ENCODE peak calls at places on chromosomes 7 and 10, in four cellular contexts. G, C, V and W are unnamed samples.

GRCh38 chr7:7521259-7521658 is 14.4 kb downstream of the COL28A1 start:
- DNase-seq in C (no peak), G (no peak), V (no peak), W (no peak)

GRCh38 chr10:4068255-4069028 is 283.4 kb upstream of the KLF6 start:
- DNase-seq in V (no peak), C (no peak), G (no peak), W (no peak)

GRCh38 chr7:47889723-47890122 is 58.5 kb downstream of the PKD1L1 start:
- DNase-seq in V (no peak), G (no peak), C (no peak), W (no peak)

GRCh38 chr7:144835166-144835611 is 664 bp downstream of the TPK1 start:
- DNase-seq in V (peak), C (peak), G (peak), W (peak)

GRCh38 chr7:84149573-84149972 is 45.0 kb downstream of the SEMA3A start:
- DNase-seq in C (no peak), V (no peak), G (no peak), W (no peak)

GRCh38 chr7:157581740-157582139 is 244.9 kb downstream of the DNAJB6 start:
- DNase-seq in G (no peak), V (no peak), C (no peak), W (no peak)

GRCh38 chr7:150734293-150734692 is 2.9 kb upstream of the GIMAP5 start:
- DNase-seq in V (no peak), G (no peak), C (no peak), W (no peak)

GRCh38 chr7:49926720-49927119 is 153.3 kb downstream of the VWC2 start:
- DNase-seq in C (no peak), G (no peak), V (no peak), W (no peak)

GRCh38 chr10:5089869-5090268 is 4.3 kb upstream of the AKR1C3 start:
- DNase-seq in G (peak), V (no peak), C (no peak), W (peak)

GRCh38 chr7:95865716-95866371 is 93.5 kb downstream of the DYNC1I1 start:
- DNase-seq in V (no peak), G (peak), C (no peak), W (peak)

GRCh38 chr10:102485093-102485785 is 17.3 kb downstream of the ACTR1A start:
- DNase-seq in C (no peak), V (no peak), G (no peak), W (no peak)

GRCh38 chr7:31437466-31437865 is 76.4 kb upstream of the ITPRID1 start:
- DNase-seq in G (no peak), C (no peak), V (no peak), W (no peak)

GRCh38 chr7:147196476-147196875 is 1079.9 kb downstream of the CNTNAP2 start:
- DNase-seq in G (no peak), V (no peak), C (no peak), W (no peak)

GRCh38 chr10:29119374-29119773 is 169.5 kb upstream of the LYZL1 start:
- DNase-seq in V (no peak), C (no peak), G (peak), W (peak)

GRCh38 chr10:35643151-35643975 is 1.3 kb upstream of the FZD8 start:
- DNase-seq in G (peak), V (peak), C (peak), W (peak)

GRCh38 chr10:2979267-2979660 is 88.1 kb upstream of the PFKP start:
- DNase-seq in V (no peak), C (no peak), G (peak), W (peak)

GRCh38 chr10:2980116-2980515 is 87.2 kb upstream of the PFKP start:
- DNase-seq in V (no peak), G (peak), C (no peak), W (peak)

GRCh38 chr10:2978574-2979266 is 88.6 kb upstream of the PFKP start:
- DNase-seq in C (no peak), G (no peak), V (no peak), W (no peak)

GRCh38 chr10:2980791-2981360 is 86.5 kb upstream of the PFKP start:
- DNase-seq in V (no peak), G (peak), C (no peak), W (peak)

DNA sequence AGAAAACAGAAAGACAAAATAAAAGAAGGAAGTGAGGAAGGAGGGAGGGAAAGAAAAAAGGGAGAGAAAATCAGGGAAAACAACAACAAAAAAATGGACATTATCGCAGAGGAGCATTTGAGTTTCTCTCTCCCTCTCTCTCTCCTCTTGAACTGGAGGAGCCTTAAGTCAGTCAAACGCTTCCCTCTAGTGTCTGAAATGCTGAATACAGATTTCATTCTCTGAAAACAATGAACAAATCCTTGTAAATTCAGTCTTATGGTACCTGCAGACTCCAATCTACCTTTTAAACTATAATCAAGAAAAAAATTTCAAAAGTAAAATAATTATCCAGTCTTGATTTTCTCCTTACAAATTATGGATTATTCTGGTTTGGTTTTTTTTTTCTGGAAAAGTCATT is 89.2 kb upstream of the PFKP start:
- DNase-seq in C (peak), V (no peak), G (peak), W (peak)
- TF ChIP-seq CTCF in C (peak), V (peak), G (peak), W (peak)

DNA sequence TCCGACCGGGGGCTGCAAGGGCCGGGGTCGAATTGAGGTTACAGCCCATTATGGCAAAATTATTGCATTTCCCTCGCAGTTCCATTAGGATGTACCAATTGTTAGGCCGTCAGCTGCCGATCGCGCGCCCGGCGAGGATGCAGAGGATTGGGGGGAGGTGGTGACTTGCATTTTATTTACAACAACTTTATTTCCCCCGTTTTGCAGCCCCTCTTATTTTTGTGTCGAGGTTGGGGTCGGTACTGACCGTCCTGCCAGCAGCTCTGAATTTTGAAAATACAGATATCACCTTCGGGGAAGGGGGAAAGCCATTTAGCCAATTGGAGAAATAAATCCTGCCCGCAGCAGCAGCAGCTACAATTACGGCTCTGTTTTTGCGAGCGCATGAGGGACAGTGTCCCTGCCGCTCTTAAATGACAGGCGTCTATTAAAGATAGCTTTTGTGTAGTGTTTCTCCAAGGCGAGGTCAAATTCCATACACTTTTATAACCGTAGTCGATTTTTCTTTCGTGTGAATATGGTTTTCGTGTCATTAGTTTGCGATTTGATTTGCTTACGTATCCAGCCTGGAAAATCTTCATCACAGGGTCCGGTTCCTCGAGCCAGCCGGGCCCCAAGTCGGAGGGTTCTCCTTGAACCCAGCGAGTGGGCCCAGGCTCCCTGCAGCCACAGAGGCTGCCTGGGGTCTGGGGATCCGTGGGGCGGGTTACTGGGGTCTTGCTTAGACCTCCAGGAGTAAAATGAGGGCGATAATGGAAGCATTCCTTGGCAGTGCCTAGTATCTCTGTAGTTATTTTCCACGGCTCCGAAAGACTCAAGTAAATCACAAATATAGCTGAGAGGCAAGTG is 693 bp upstream of the HOXA5 start:
- DNase-seq in V (no peak), C (no peak), G (peak), W (no peak)
- H3K4me3 ChIP-seq in V (peak), C (peak), G (peak), W (no peak)

DNA sequence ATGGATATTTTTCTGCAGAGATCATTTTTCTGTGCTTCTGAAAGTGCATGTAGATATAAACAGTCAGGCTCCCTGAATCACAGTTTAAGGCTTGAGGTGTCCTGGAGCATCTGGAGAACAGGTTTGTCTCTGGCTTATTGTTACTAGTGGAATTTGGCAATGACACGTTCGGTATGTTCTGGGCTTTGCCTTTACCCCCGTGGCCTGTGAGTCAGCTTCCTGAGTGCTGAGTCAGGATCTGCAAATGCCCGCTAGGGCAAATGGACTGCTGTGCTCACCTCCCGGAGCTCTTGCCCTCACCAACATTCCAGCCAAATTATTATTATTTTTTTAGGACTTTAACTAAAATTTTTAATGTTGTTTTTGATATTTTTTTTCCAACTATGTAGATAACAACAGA is 192.5 kb upstream of the PRSS1 start:
- DNase-seq in C (peak), G (peak), V (peak), W (peak)
- TF ChIP-seq CTCF in C (no peak), G (peak), V (no peak), W (peak)

DNA sequence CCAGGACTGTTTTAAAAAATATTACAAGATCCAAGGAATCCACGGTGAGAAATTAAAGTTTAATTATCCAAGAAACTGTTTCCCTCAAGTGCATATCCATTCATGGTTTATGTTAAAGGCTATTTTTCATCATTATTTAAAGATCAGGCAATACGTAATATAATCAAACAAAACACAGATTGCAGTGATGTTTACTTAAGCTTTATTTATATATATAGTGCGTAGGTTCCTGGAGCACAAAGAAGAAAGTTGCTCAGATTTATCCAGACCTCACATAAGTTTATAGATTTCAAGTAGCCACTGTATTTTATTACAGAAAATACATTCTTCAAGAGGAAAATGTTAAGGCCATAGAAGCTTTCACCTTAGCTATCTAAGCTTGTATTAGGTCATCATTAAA is 210.0 kb upstream of the KLF14 start:
- DNase-seq in V (no peak), C (no peak), G (no peak), W (no peak)
- H3K4me3 ChIP-seq in V (peak), C (peak), G (no peak), W (no peak)

DNA sequence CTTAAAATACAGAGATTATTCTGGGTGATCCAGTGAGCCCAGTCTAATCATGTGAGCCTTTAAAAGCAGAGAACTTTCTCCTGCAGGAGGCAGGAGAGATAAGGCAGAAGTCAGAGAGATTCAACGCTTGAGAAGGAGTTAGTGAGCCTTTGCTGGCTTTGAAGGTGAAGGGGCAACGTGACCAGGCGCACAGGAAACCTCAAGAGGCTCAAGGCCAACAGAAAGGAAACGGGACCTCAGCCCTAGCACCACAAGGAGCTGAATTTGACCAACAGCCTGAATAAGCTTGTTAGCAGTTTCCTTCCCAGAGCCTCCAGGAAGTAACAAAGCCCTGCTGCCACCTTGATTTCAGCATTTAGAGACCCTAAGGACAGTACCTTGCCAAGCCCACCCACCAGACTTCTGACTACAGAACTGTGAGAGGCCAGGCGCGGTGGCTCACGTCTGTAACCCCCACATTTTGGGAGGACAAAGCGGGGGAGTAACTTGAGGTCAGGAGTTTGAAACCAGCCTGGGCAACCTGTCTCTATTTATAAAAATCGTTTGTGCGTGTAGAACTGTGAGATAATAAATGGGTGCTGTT is 87.3 kb upstream of the KAT6B start:
- DNase-seq in C (no peak), V (no peak), G (peak), W (no peak)
- TF ChIP-seq CTCF in C (no peak), V (peak), G (peak), W (peak)

DNA sequence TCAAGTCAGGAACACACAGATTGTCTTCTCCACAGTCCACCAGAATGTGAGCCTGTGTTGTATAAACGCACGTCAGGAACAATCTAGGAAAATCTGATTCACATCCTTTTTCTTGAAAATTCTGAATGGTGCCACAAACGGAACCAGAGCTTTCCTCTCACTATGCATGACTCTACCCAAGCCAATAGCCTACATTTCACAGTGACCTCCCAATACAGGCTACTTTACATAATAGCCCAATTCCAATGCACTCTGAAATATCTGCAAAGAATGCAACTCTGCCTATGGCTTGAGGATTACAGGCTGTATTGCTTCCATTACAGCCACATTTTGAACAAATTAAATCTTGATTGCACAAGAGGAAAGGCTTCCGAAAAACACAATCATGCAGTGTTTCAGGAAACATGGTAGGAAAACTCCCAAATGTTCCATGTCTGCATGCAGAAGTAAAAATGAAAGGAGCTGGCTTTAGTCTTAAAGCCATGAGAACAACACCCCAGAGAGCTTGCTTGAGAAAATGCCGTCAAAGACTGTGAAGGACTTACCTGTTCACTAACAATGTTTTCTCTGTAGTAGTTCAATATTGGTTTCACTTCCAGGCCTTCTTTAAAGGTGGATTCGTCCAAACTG is 113.9 kb downstream of the ITGA8 start:
- DNase-seq in C (no peak), G (no peak), V (no peak), W (peak)
- H3K4me3 ChIP-seq in C (no peak), G (no peak), V (no peak), W (no peak)

DNA sequence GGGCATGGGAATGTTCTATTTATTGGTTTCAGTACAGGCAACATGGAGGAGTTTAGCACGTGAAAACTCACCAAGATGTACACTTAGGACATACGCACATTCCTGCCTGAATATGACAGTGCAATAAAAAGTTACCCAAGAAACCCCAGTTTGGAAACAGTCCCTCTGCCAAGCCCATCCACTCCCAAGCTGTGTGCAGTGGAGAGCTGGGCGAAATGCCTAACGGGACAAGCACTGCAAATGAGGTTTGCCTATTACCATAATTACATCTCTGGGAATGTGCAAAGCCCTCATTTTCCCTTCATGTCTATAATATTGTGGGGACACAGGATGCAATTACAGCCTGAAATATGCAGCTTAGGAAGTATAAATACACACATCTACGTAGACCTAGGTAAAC is 117.6 kb downstream of the PLXNA4 start:
- DNase-seq in V (no peak), C (no peak), G (no peak), W (no peak)
- TF ChIP-seq CTCF in V (no peak), C (no peak), G (no peak), W (no peak)

DNA sequence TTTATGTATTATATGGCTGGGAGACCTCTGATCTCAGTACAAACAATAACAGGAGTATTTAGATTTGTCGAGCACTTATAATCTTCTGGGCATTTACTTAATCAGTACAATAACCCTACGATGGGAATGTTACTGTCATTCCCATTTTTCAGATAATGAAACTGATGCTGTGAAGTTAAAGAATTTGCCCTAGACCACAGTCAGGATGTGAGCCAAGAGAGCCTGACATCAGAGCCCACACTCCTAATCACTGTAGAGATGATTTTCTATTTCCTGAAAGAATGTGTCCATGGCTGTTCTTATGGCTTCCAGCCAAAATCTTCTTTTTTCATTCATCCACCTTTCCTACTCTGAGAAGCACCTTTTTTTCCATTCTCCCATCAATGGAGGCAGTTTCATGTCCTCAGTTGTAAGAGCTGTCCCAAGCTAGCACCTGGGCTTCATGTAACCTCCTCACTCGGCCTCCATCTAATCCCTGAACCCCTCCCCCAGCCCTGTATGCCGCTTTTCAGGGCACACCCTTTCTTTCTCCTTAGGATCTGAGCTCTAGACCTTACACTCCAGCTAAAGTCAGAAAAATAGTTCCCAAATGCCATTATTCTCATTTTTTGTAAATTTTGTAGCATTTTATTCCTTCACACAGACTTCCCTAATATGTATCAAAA is 12.2 kb upstream of the CAV1 start:
- DNase-seq in G (peak), V (no peak), C (no peak), W (peak)
- H3K4me3 ChIP-seq in G (no peak), V (peak), C (peak), W (peak)